ENCODE peak calls at places on chromosomes 7 and 10, in four cellular contexts. One of them, this sample, is unnamed.

GRCh38 chr10:98407744-98408241 is 7.2 kb downstream of the PYROXD2 start:
- DNase-seq in AG10803: no peak
- DNase-seq in WERI-Rb-1: no peak
- DNase-seq in A549: no peak
- DNase-seq in this sample: no peak

GRCh38 chr10:120805014-120805805 is 46.0 kb upstream of the WDR11 start:
- DNase-seq in AG10803: no peak
- DNase-seq in WERI-Rb-1: no peak
- DNase-seq in A549: no peak
- DNase-seq in this sample: no peak

GRCh38 chr7:107703219-107703618 is 40.7 kb upstream of the CBLL1 start:
- DNase-seq in AG10803: no peak
- DNase-seq in WERI-Rb-1: no peak
- DNase-seq in A549: no peak
- DNase-seq in this sample: no peak

GRCh38 chr7:6536899-6537298 is 14.4 kb downstream of the GRID2IP start:
- DNase-seq in AG10803: no peak
- DNase-seq in WERI-Rb-1: peak; percentile 93
- DNase-seq in A549: no peak
- DNase-seq in this sample: peak; percentile 34

GRCh38 chr10:5890519-5890878 is 456 bp downstream of the FBH1 start:
- DNase-seq in AG10803: peak; percentile 24
- DNase-seq in WERI-Rb-1: peak; percentile 9
- DNase-seq in A549: peak; percentile 40
- DNase-seq in this sample: peak; percentile 21

GRCh38 chr10:77710759-77711682 is 73.4 kb upstream of the KCNMA1 start:
- DNase-seq in AG10803: peak; percentile 42
- DNase-seq in WERI-Rb-1: peak; percentile 72
- DNase-seq in A549: peak; percentile 62
- DNase-seq in this sample: peak; percentile 95

GRCh38 chr10:76309744-76310441 is 878.5 kb downstream of the LRMDA start:
- DNase-seq in AG10803: peak; percentile 85
- DNase-seq in WERI-Rb-1: peak; percentile 19
- DNase-seq in A549: no peak
- DNase-seq in this sample: no peak

GRCh38 chr7:6338551-6339274 is 66.3 kb upstream of the CYTH3 start:
- DNase-seq in AG10803: no peak
- DNase-seq in WERI-Rb-1: no peak
- DNase-seq in A549: no peak
- DNase-seq in this sample: no peak

GRCh38 chr7:148485618-148486017 is 104.9 kb upstream of the C7orf33 start:
- DNase-seq in AG10803: no peak
- DNase-seq in WERI-Rb-1: no peak
- DNase-seq in A549: no peak
- DNase-seq in this sample: no peak

DNA sequence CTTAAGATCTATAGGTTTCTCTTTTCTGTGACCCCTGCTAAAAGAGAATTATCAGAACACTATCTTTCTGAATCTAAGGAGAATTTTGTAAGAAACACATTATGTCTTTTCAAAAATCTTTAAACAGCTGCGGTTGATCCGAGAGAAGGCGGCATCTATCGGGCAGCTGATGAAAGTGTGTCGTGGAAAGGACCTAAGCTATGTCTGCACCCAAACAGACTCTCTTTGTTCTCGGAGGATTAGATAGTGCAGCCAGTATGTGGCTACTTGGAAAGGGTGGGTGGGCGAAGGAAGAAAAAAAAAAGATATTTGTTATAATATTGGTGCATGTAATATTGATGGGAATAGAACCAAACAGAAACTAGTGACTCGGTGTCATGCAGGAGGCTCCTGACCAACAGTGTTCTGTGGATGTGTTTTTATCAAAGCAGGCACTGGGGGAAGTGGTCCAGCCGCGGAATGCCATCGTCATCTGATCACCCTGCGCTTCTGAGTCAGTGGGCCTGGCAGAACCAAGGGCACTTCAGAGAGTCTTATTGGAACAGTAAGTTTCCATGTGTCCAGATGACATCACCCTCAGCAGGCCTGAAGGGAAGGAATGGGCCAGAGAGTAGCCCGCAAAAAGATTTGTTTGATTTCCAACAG is 509.7 kb upstream of the AKR1E2 start:
- DNase-seq in AG10803: peak; percentile 87
- DNase-seq in WERI-Rb-1: peak; percentile 9
- DNase-seq in A549: no peak
- DNase-seq in this sample: no peak
- TF ChIP-seq CTCF in AG10803: peak; percentile 36
- TF ChIP-seq CTCF in WERI-Rb-1: no peak
- TF ChIP-seq CTCF in A549: no peak
- TF ChIP-seq CTCF in this sample: no peak

DNA sequence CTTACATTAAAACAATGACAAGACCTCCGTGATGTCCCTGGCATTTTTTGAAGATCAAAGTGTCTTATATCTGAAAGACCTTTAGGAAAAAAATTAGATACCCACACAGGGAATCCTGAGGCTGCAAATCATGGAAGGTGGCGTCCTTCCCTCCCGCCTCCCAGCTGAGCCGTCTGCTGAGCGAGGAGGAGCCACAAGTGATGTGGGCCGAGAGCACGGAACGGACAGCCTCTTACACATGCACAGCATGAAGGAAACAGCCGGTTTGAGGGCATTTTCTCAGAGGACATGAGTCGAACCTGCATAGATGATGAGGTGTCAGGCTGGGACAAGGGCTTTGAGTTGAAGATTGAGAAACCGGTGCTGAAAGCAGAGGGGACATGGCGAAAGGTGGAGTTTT is 163.3 kb downstream of the ADARB2 start:
- DNase-seq in AG10803: no peak
- DNase-seq in WERI-Rb-1: no peak
- DNase-seq in A549: no peak
- DNase-seq in this sample: no peak
- TF ChIP-seq CTCF in AG10803: no peak
- TF ChIP-seq CTCF in WERI-Rb-1: no peak
- TF ChIP-seq CTCF in A549: no peak
- TF ChIP-seq CTCF in this sample: no peak

DNA sequence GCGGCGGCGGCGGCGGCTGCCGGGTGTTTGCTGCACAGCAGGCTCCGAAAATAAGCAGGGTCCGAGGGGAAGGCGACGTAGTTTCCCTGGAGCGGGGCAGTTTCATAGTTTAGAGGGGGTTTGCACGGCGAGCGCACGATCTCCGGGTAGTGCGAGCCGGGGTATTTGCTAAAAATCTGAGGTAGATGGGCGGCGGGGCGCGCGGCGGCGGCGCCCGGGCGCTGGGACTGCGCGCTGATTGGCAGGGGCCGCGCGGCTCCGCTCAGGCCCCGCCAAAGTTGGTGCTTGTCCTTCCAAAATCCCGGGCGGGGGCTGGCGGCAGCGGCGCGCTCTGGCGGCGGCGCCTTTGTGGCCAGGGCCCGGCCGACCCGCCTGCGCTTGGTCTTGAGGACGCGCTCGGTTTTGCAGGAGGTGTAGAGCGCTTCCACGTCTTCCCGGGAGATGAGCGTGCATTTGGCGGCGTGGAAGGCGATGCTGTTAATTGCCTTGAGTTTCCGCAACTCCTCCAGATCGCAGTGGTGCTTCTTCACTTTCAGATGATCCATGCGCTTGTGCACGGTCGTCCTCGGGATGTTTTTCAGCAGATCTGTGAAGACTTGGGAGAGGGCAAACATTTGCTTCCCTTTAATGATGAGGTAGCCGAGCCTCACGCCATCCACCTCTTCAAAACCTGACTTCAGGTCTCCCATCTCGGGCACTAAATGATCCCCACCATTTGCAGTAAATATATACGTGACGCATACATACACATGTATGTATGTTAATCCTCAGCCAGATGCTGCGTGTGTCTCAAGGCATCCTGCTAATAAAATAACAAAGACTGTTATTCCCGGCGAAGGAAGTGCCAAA is 8.1 kb downstream of the SKIDA1 start:
- DNase-seq in AG10803: peak; percentile 58
- DNase-seq in WERI-Rb-1: no peak
- DNase-seq in A549: peak; percentile 56
- DNase-seq in this sample: peak; percentile 31
- TF ChIP-seq CTCF in AG10803: no peak
- TF ChIP-seq CTCF in WERI-Rb-1: no peak
- TF ChIP-seq CTCF in A549: peak; percentile 14
- TF ChIP-seq CTCF in this sample: no peak

DNA sequence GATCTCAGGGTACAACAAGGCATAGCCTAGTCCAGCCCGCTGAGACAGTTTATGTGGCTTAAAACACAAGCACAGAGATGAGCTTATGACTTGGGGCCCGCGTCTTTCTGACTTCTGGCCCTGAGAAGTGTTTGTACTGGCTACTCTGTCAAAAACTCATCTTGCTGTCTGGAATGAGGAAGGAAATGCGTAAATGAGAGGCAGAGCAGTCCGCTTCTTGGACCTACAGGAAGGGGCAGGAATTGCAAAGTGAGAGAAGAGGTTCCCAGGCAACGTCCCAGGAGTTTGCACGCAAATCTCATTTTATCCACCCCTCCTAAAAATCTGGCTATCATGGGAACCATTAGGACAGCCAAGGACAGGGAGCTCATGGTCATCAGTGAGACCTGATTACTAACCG is 5.5 kb downstream of the ANXA11 start:
- DNase-seq in AG10803: peak; percentile 91
- DNase-seq in WERI-Rb-1: no peak
- DNase-seq in A549: no peak
- DNase-seq in this sample: peak; percentile 15
- TF ChIP-seq CTCF in AG10803: peak; percentile 53
- TF ChIP-seq CTCF in WERI-Rb-1: no peak
- TF ChIP-seq CTCF in A549: no peak
- TF ChIP-seq CTCF in this sample: no peak

GRCh38 chr10:35027567-35027966 is 62.6 kb downstream of the CUL2 start:
- DNase-seq in AG10803: peak; percentile 40
- DNase-seq in WERI-Rb-1: no peak
- DNase-seq in A549: no peak
- DNase-seq in this sample: no peak
- TF ChIP-seq CTCF in AG10803: peak; percentile 67
- TF ChIP-seq CTCF in WERI-Rb-1: no peak
- TF ChIP-seq CTCF in A549: peak; percentile 53
- TF ChIP-seq CTCF in this sample: peak; percentile 64

DNA sequence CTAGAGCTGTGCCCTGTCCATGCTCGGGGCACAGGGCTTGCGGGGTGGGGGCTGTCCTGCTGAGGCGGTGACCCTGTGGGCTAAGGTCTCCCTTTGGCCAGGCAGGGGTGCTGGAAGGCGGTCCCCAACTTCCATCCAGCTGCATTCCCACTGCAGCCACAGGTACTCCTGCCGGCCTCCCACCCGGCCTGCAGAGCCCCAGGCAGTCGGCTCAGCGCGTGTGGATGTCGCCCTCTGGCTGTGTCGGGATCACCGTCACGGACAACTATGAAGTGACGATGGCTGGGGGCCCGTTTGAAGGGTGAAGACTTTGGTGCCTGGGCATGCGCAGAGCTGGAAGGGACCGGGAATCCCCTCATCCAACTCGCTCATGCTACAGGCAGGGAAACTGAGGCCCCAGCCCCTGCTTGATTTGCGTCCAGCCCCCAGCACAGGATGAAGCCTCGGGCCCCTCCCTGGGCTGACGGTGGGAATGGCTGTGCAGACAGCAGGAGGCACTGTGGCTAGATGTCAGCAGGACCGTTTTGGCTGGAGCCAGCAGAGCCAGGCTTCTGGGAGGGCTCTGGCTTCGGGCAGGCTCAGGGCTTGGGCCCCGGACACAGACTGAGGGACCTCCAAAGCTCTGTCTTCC is 2.3 kb upstream of the TMEM184A start:
- DNase-seq in AG10803: no peak
- DNase-seq in WERI-Rb-1: peak; percentile 69
- DNase-seq in A549: no peak
- DNase-seq in this sample: no peak
- TF ChIP-seq CTCF in AG10803: peak; percentile 12
- TF ChIP-seq CTCF in WERI-Rb-1: peak; percentile 33
- TF ChIP-seq CTCF in A549: peak; percentile 19
- TF ChIP-seq CTCF in this sample: no peak

GRCh38 chr7:50229964-50230363 is 74.6 kb upstream of the IKZF1 start:
- DNase-seq in AG10803: no peak
- DNase-seq in WERI-Rb-1: no peak
- DNase-seq in A549: no peak
- DNase-seq in this sample: no peak
- TF ChIP-seq CTCF in AG10803: peak; percentile 19
- TF ChIP-seq CTCF in WERI-Rb-1: peak; percentile 46
- TF ChIP-seq CTCF in A549: peak; percentile 34
- TF ChIP-seq CTCF in this sample: peak; percentile 83

GRCh38 chr7:36390199-36391090 is 783 bp downstream of the ANLN start:
- DNase-seq in AG10803: peak; percentile 81
- DNase-seq in WERI-Rb-1: peak; percentile 84
- DNase-seq in A549: peak; percentile 88
- DNase-seq in this sample: peak; percentile 84
- TF ChIP-seq CTCF in AG10803: no peak
- TF ChIP-seq CTCF in WERI-Rb-1: no peak
- TF ChIP-seq CTCF in A549: no peak
- TF ChIP-seq CTCF in this sample: no peak

GRCh38 chr7:30974605-30975256 is 11.0 kb downstream of the GHRHR start:
- DNase-seq in AG10803: peak; percentile 38
- DNase-seq in WERI-Rb-1: peak; percentile 81
- DNase-seq in A549: peak; percentile 57
- DNase-seq in this sample: peak; percentile 82
- TF ChIP-seq CTCF in AG10803: peak; percentile 69
- TF ChIP-seq CTCF in WERI-Rb-1: peak; percentile 97
- TF ChIP-seq CTCF in A549: peak; percentile 43
- TF ChIP-seq CTCF in this sample: peak; percentile 87

GRCh38 chr10:125547010-125547650 is 135.8 kb downstream of the TEX36 start:
- DNase-seq in AG10803: no peak
- DNase-seq in WERI-Rb-1: no peak
- DNase-seq in A549: no peak
- DNase-seq in this sample: no peak
- TF ChIP-seq CTCF in AG10803: no peak
- TF ChIP-seq CTCF in WERI-Rb-1: no peak
- TF ChIP-seq CTCF in A549: no peak
- TF ChIP-seq CTCF in this sample: no peak

This sample was measured in endothelial cell.